ENCODE peak calls at places on chromosomes 4 and X, in four cellular contexts. F is K562, S is HepG2, Y is GM12878. B is an unnamed sample.

GRCh38 chrX:2697306-2697705 is 6.2 kb downstream of the CD99 start:
- DNase-seq in F (no peak), Y (no peak), S (no peak), B (no peak)

GRCh38 chr4:67437974-67438713 is 107.2 kb downstream of the CENPC start:
- DNase-seq in S (peak; percentile 11), Y (no peak), F (no peak), B (no peak)

GRCh38 chrX:24285082-24285481 is 28.8 kb downstream of the SUPT20HL2 start:
- DNase-seq in Y (no peak), S (no peak), F (no peak), B (no peak)

GRCh38 chr4:76736434-76736833 is 161.5 kb downstream of the SOWAHB start:
- DNase-seq in S (no peak), Y (no peak), F (no peak), B (no peak)

GRCh38 chrX:100931218-100931924 is 2.7 kb upstream of the XKRX start:
- DNase-seq in F (no peak), Y (no peak), S (no peak), B (no peak)

GRCh38 chrX:56783450-56783831 is 54.4 kb downstream of the NBDY start:
- DNase-seq in S (no peak), Y (peak; percentile 91), F (no peak), B (no peak)

GRCh38 chr4:149549911-149550310 is 265.7 kb downstream of the IQCM start:
- DNase-seq in F (no peak), Y (no peak), S (no peak), B (peak; percentile 43)

GRCh38 chrX:128928636-128929035 is 594.7 kb downstream of the SMARCA1 start:
- DNase-seq in Y (no peak), F (no peak), S (no peak), B (no peak)

GRCh38 chr4:10299601-10300000 is 157.6 kb downstream of the ZNF518B start:
- DNase-seq in F (no peak), S (no peak), Y (no peak), B (no peak)

GRCh38 chr4:60485279-60485678 is 714.8 kb upstream of the ADGRL3 start:
- DNase-seq in Y (no peak), S (no peak), F (no peak), B (no peak)
- TF ChIP-seq CBX5 in Y (no peak), S (no peak), F (no peak), B (no peak)

GRCh38 chrX:1239681-1240142 is 27.3 kb upstream of the CRLF2 start:
- DNase-seq in Y (peak; percentile 68), S (no peak), F (no peak), B (no peak)
- TF ChIP-seq EP300 in Y (peak; percentile 82), S (no peak), F (no peak), B (no peak)

GRCh38 chr4:115562506-115562905 is 449.1 kb upstream of the NDST4 start:
- DNase-seq in F (no peak), S (no peak), Y (no peak), B (no peak)
- TF ChIP-seq CBX5 in F (no peak), S (no peak), Y (no peak), B (no peak)

GRCh38 chr4:83851261-83852084 is 315.6 kb downstream of the GPAT3 start:
- DNase-seq in S (peak; percentile 86), Y (no peak), F (no peak), B (peak; percentile 85)
- TF ChIP-seq EP300 in S (no peak), Y (no peak), F (no peak), B (no peak)

GRCh38 chr4:107800058-107800457 is 24.7 kb upstream of the SGMS2 start:
- DNase-seq in F (no peak), S (no peak), Y (no peak), B (no peak)
- TF ChIP-seq CBX5 in F (no peak), S (no peak), Y (no peak), B (no peak)

GRCh38 chrX:43975747-43976146 is 2.6 kb upstream of the NDP start:
- DNase-seq in S (no peak), Y (no peak), F (no peak), B (no peak)
- TF ChIP-seq EP300 in S (no peak), Y (no peak), F (no peak), B (no peak)

DNA sequence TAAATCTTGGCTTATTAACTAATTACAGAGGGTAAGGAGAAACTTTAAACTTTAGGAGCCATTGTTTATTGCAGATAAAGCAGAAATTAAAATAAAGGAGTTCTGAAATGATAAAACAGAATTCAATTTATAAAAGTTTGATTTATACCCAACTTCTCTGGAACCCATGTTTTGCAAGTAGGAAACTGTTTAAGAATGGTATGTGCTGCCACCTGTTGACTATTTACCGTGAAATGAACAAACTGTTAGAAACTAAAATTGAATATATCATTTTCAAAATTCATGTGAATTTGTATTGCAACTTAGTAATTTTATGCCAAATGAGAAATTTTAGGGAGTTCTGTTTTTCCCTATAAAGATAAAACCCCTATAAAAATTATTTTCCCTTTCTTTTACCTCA is 11.0 kb upstream of the TBC1D8B start:
- DNase-seq in Y (no peak), F (no peak), S (no peak), B (no peak)
- TF ChIP-seq CBX5 in Y (no peak), F (no peak), S (no peak), B (no peak)

GRCh38 chrX:84258708-84259107 is 70.7 kb upstream of the RPS6KA6 start:
- DNase-seq in F (no peak), S (no peak), Y (no peak), B (no peak)
- TF ChIP-seq EP300 in F (no peak), S (no peak), Y (no peak), B (no peak)

DNA sequence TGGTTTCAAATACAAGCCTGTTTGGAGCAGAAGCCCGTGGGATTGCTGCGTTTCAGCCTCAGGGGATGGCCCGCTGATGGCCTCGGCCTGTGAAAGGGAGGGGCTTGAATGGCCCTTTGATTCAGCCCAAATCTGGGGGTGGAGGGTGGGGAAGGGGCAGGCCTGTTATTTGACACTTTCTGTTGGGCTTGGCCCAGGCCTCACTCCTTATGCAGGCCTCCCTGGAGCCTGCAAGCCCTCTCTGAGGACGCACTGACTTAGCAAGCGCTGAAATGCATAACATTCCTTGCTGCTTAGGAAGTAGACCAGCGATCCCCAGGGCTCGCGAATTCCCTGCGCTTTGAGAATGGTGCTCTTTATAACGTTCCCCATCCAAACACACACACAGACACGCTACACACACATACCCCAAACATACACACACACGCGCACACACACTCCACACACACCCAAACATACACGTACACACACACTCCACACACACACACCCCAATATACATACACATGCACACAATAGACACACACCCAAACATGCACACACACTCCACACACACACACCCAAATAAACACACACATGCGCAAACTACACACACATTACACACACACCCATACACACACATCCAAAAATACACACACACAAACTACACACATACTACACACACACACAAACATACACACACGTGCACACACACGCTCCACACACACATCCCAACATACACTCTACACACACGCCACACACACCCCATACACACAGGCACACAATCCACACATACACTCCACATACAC is 29.6 kb downstream of the TLR10 start:
- DNase-seq in F (no peak), S (peak; percentile 38), Y (no peak), B (peak; percentile 68)
- TF ChIP-seq CBX5 in F (no peak), S (no peak), Y (no peak), B (no peak)